ENCODE peak calls at places on chromosomes 5 and 9, in seven cellular contexts. J, E, N, H, G, I and A are unnamed samples.

GRCh38 chr9:136093995-136094881 is 851 bp downstream of the NACC2 start:
- DNase-seq in I (peak), G (peak), E (peak), H (no peak), J (no peak), N (peak), A (no peak)

GRCh38 chr5:137498301-137498735 is 808 bp downstream of the SPOCK1 start:
- DNase-seq in H (no peak), I (peak), N (peak), G (no peak), E (peak), J (no peak), A (no peak)

GRCh38 chr5:98455660-98456059 is 317.8 kb upstream of the RGMB start:
- DNase-seq in E (peak), J (no peak), I (no peak), G (no peak), N (no peak), H (no peak), A (no peak)

GRCh38 chr9:114141553-114142548 is 13.5 kb upstream of the COL27A1 start:
- DNase-seq in G (no peak), J (no peak), E (no peak), H (no peak), I (no peak), N (no peak), A (no peak)

GRCh38 chr9:109230277-109230676 is 63.2 kb upstream of the FRRS1L start:
- DNase-seq in G (no peak), J (no peak), N (no peak), H (no peak), E (no peak), I (no peak), A (no peak)

GRCh38 chr5:149665416-149666163 is 64.5 kb upstream of the PPARGC1B start:
- DNase-seq in I (no peak), J (no peak), H (no peak), G (no peak), N (no peak), E (no peak), A (no peak)

GRCh38 chr9:136995370-136995769 is 998 bp downstream of the CLIC3 start:
- DNase-seq in E (no peak), N (no peak), G (no peak), J (no peak), H (no peak), I (no peak), A (no peak)

GRCh38 chr5:177429248-177430045 is 3.0 kb downstream of the GRK6 start:
- DNase-seq in G (no peak), I (peak), H (no peak), N (peak), J (peak), E (no peak), A (peak)

GRCh38 chr5:81949479-81949878 is 22.3 kb upstream of the ATG10 start:
- DNase-seq in G (no peak), H (no peak), J (no peak), N (no peak), E (no peak), I (no peak), A (no peak)

GRCh38 chr5:109448838-109449237 is 39.1 kb upstream of the PJA2 start:
- DNase-seq in E (no peak), J (no peak), N (no peak), I (no peak), G (peak), H (no peak), A (no peak)

GRCh38 chr5:158135682-158136176 is 276.8 kb upstream of the CLINT1 start:
- DNase-seq in E (no peak), H (no peak), N (no peak), J (no peak), G (no peak), I (peak), A (no peak)

DNA sequence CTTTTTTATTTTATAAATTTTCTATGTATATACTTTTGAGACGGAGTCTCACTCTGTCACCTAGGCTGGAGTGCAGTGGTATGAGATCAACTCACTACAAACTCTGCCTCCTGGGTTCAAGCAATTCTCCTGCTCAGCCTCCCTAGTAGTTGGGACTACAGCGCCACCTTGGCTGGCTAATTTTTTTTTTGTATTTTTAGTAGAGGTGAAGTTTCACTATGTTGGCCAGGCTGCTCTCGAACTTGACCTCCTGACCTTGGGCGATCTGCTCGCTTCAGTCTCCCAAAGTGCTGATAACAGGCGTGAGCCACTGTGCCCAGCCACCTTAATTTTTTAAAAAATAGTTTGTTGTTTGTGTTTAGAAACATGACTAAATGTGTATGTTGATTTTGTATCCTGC is 76.6 kb downstream of the FBXO4 start:
- DNase-seq in H (no peak), I (no peak), G (no peak), J (no peak), E (no peak), N (no peak), A (no peak)
- TF ChIP-seq CTCF in H (no peak), I (no peak), G (no peak), J (no peak), E (no peak), N (no peak), A (no peak)

GRCh38 chr5:107067391-107067790 is 603.3 kb downstream of the EFNA5 start:
- DNase-seq in I (no peak), H (no peak), G (no peak), E (no peak), J (no peak), N (no peak), A (no peak)
- TF ChIP-seq CTCF in I (no peak), H (no peak), G (no peak), E (no peak), J (no peak), N (no peak), A (no peak)

GRCh38 chr9:133992780-133993634 is 883 bp upstream of the VAV2 start:
- DNase-seq in H (peak), E (peak), N (peak), I (peak), J (no peak), G (peak), A (peak)

GRCh38 chr9:133994359-133995011 is 2.4 kb upstream of the VAV2 start:
- DNase-seq in E (peak), I (peak), G (peak), N (peak), J (no peak), H (peak), A (peak)

GRCh38 chr9:133996531-133997520 is 4.7 kb upstream of the VAV2 start:
- DNase-seq in N (peak), J (no peak), I (no peak), G (no peak), E (no peak), H (no peak), A (peak)

GRCh38 chr9:133993635-133994253 is 1.6 kb upstream of the VAV2 start:
- DNase-seq in N (no peak), I (no peak), E (no peak), H (no peak), J (no peak), G (no peak), A (peak)

DNA sequence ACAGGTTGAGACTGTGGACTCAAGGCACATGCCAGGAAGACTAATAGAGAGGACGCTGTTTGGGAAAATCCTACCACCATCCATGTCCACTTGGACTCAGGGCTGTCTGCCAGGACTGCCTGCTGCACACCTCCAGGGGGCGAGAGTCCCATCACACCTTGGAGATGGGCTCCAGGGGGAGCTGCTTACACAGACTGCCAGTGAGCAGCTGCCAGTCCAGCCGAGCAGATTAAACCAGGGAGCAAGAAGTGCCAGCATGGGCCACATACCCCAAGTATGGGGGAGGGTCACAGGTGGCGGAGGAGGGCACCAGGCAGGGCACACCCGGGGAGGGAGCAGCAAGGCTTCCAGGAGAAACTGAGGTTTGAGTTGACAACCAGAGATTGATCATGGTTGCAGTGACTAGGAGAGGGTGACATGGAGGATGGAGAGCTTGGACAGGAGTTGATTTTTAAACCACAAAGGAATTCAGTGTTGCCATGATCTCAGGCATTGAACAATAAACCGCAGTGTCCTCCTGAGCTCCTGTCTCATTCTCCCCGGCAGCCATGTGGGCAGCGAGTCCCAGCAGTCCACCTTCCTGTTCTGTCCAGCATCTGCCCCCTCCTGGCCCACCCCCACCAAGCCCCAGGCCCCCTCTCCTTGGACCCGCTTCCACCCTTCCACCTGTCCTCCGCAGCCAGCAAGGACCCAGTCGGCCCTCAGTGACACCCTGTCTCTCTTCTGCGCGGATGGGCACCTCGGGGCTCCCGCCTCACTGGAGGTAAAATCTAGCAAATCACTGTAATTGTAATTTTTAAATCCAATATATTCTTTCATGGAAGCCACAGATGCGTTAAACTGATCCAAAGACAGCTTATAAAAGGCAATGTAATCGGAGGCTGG is 3.1 kb upstream of the VAV2 start:
- DNase-seq in H (no peak), G (no peak), E (no peak), J (no peak), I (peak), N (peak), A (peak)
- TF ChIP-seq CTCF in H (no peak), G (no peak), E (no peak), J (peak), I (no peak), N (no peak), A (no peak)

DNA sequence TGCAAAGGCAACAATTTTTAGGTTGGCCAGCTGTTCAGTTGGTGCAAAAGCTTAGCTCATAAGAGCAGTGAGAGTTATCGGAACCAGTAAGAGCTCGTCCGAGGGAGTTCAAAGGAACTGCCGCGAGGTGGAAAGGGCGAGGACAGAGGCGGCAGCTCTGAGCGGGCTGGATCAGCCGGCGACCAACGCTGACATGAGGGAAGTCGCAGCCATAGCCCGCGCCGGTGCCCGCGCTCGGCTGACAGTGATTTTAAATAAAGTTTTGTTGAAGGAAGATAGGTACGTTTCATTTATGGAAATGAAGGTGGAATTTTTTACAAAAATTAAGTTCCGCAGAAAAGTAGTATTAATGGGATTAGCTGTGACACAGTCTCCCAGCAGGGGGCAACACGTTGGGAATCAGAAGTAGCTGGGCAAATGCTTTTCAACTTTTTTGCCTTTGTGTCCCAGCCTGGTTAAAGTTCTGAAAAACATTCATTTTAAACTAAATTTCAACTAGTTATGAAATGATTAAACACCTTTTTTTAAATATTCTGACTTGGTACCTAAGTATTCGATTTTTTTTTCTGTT is 43.2 kb downstream of the FBXO4 start:
- DNase-seq in H (no peak), G (no peak), I (no peak), J (no peak), E (no peak), N (no peak), A (no peak)
- TF ChIP-seq CTCF in H (no peak), G (peak), I (no peak), J (no peak), E (peak), N (no peak), A (peak)

DNA sequence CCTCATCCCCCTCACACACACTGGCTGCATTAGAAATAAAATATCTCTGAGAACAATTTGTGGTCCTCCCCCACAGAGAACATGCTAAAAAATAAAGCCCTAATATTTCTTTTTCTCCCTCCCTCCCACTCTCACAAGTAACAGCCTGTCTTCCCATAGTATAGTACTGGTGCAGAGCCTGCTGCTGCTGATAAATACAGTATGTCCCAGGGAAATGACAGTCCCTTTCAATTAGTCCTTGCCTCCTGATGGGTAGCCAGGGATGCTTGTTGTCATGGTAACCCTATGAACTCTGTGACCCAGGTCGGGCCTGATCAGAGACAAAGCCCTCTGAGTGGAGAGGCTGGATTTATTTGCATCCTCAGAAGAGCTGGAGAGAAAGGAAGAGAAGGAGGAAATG is 261.0 kb downstream of the FAM114A2 start:
- DNase-seq in H (no peak), G (no peak), J (no peak), I (no peak), N (no peak), E (no peak), A (no peak)
- TF ChIP-seq CTCF in H (no peak), G (no peak), J (no peak), I (no peak), N (no peak), E (no peak), A (no peak)

DNA sequence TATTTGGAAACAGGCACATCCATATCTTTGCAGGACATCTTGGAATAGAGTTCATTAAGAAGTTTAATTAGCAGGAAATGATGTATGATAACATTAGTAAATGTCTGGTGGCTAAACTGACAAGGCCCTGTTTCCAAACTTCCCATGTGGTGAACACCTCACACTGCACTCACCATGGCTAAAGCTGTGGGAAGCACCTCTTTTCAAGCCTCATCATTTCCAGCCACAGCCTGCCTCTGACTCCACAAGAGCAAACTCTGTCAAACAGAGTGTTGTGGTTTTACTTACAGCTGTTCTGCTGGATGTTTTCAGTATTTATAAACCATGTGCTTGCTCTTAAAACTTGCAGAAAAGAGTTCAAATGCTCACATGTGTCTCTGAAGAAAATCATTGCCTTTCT is 14.9 kb upstream of the NDUFB6 start:
- DNase-seq in J (no peak), N (no peak), G (no peak), E (no peak), H (no peak), I (no peak), A (no peak)
- TF ChIP-seq CTCF in J (no peak), N (no peak), G (no peak), E (peak), H (no peak), I (no peak), A (no peak)

GRCh38 chr5:107776506-107776905 is 105.8 kb upstream of the EFNA5 start:
- DNase-seq in J (no peak), E (no peak), I (no peak), H (no peak), G (no peak), N (no peak), A (no peak)
- TF ChIP-seq CTCF in J (no peak), E (no peak), I (no peak), H (no peak), G (no peak), N (no peak), A (no peak)